ENCODE peak calls at places on chromosomes 6 and 20, in four cellular contexts. B, G, P and N are unnamed samples.
A peak's percentile ranks its signal among the peaks of the same experiment; 100 is the strongest.

GRCh38 chr6:8086755-8087306 is 15.5 kb downstream of the EEF1E1 start:
- DNase-seq in B (no peak), G (no peak), P (no peak), N (no peak)

GRCh38 chr6:153312633-153313032 is 181.6 kb upstream of the RGS17 start:
- DNase-seq in B (peak; percentile 13), G (peak; percentile 4), P (peak; percentile 78), N (no peak)

GRCh38 chr6:70651326-70651905 is 16.3 kb upstream of the SMAP1 start:
- DNase-seq in B (no peak), G (no peak), P (no peak), N (no peak)

GRCh38 chr6:166766769-166767168 is 139.7 kb upstream of the RPS6KA2 start:
- DNase-seq in B (no peak), G (no peak), P (no peak), N (no peak)

GRCh38 chr6:129516005-129516404 is 194.0 kb downstream of the ARHGAP18 start:
- DNase-seq in B (no peak), G (no peak), P (no peak), N (no peak)

GRCh38 chr6:119240257-119241123 is 109.1 kb downstream of the MAN1A1 start:
- DNase-seq in B (no peak), G (no peak), P (no peak), N (no peak)

GRCh38 chr6:33075568-33076405 is at the start of gene HLA-DPB1:
- DNase-seq in B (peak; percentile 66), G (peak; percentile 79), P (peak; percentile 67), N (no peak)

GRCh38 chr20:23396961-23397620 is 24.2 kb downstream of the NAPB start:
- DNase-seq in B (no peak), G (no peak), P (peak; percentile 25), N (no peak)

GRCh38 chr6:107400748-107401147 is 58.6 kb downstream of the PDSS2 start:
- DNase-seq in B (no peak), G (no peak), P (no peak), N (no peak)

GRCh38 chr6:34671801-34672656 is 24.5 kb downstream of the ILRUN start:
- DNase-seq in B (no peak), G (peak; percentile 53), P (peak; percentile 39), N (no peak)

GRCh38 chr6:145866449-145867401 is 52.1 kb upstream of the FBXO30 start:
- DNase-seq in B (no peak), G (no peak), P (no peak), N (no peak)

GRCh38 chr6:42428326-42429041 is 23.2 kb downstream of the TRERF1 start:
- DNase-seq in B (no peak), G (no peak), P (no peak), N (no peak)

GRCh38 chr6:5084192-5084786 is 852 bp upstream of the PPP1R3G start:
- DNase-seq in B (no peak), G (no peak), P (no peak), N (peak; percentile 90)

GRCh38 chr6:26388441-26388840 is 5.5 kb downstream of the BTN2A2 start:
- DNase-seq in B (no peak), G (no peak), P (no peak), N (no peak)

GRCh38 chr6:109036588-109037320 is 57.9 kb downstream of the SESN1 start:
- DNase-seq in B (no peak), G (no peak), P (no peak), N (no peak)

GRCh38 chr6:73612611-73613010 is 41.2 kb downstream of the SLC17A5 start:
- DNase-seq in B (no peak), G (no peak), P (no peak), N (no peak)

GRCh38 chr6:109460161-109460830 is 4.7 kb upstream of the MICAL1 start:
- DNase-seq in B (no peak), G (no peak), P (no peak), N (no peak)

GRCh38 chr6:14619419-14619781 is 501.8 kb downstream of the CD83 start:
- DNase-seq in B (no peak), G (no peak), P (no peak), N (no peak)

GRCh38 chr6:39882567-39882953 is 51.7 kb downstream of the MOCS1 start:
- DNase-seq in B (peak; percentile 59), G (peak; percentile 92), P (peak; percentile 98), N (no peak)

GRCh38 chr20:38043512-38044300 is 10.2 kb downstream of the RPRD1B start:
- DNase-seq in B (peak; percentile 90), G (peak; percentile 71), P (peak; percentile 53), N (no peak)

GRCh38 chr20:63740070-63740500 is 509 bp downstream of the SLC2A4RG start:
- DNase-seq in B (peak; percentile 78), G (peak; percentile 19), P (peak; percentile 46), N (peak; percentile 94)

GRCh38 chr20:58179432-58180099 is 48.9 kb downstream of the ANKRD60 start:
- DNase-seq in B (peak; percentile 94), G (no peak), P (peak; percentile 33), N (peak; percentile 95)

GRCh38 chr20:34713194-34713943 is 9.2 kb downstream of the TP53INP2 start:
- DNase-seq in B (peak; percentile 90), G (peak; percentile 91), P (peak; percentile 98), N (no peak)

GRCh38 chr6:84762220-84762940 is 2.0 kb downstream of the TBX18 start:
- DNase-seq in B (no peak), G (no peak), P (peak; percentile 75), N (peak; percentile 65)